ENCODE peak calls at places on chromosomes 13 and 19, in eight cellular contexts. G is fibroblast of the aortic adventitia; R is T-cell; D is neural progenitor cell; M is GM12864; T is stimulated activated CD4-positive, alpha-beta T cell treated with anti-CD3 and anti-CD28 coated beads, Interleukin-4, amount 100 ng/mL, for 4 hours; H is endodermal cell; V is dermis blood vessel endothelial cell. J is an unnamed sample.

GRCh38 chr13:97834255-97834654 is 119.2 kb upstream of the IPO5 start:
- DNase-seq in V (no peak), D (no peak), T (no peak), R (no peak), G (no peak), H (no peak), M (no peak), J (no peak)

GRCh38 chr13:113623491-113624234 is 34.3 kb downstream of the ATP4B start:
- DNase-seq in D (no peak), T (no peak), M (no peak), V (no peak), H (no peak), G (no peak), R (no peak), J (no peak)

GRCh38 chr13:66992683-66993082 is 237.5 kb downstream of the PCDH9 start:
- DNase-seq in M (no peak), H (no peak), D (no peak), T (no peak), V (no peak), R (no peak), G (peak), J (no peak)

GRCh38 chr13:111122056-111122455 is 6.9 kb downstream of the ARHGEF7 start:
- DNase-seq in M (no peak), T (no peak), G (no peak), H (no peak), D (peak), R (no peak), V (no peak), J (no peak)

GRCh38 chr19:3932931-3933810 is at the start of gene NMRK2:
- DNase-seq in V (no peak), G (no peak), T (no peak), D (peak), H (peak), R (no peak), M (no peak), J (no peak)

GRCh38 chr19:29587518-29587986 is 18.5 kb upstream of the POP4 start:
- DNase-seq in R (peak), M (peak), D (no peak), T (peak), G (no peak), V (no peak), H (no peak), J (no peak)

GRCh38 chr19:47609885-47610545 is 1.1 kb downstream of the BICRA start:
- DNase-seq in D (peak), T (peak), G (no peak), R (peak), H (peak), V (peak), M (no peak), J (peak)

GRCh38 chr19:36112678-36113077 is 1.7 kb downstream of the OVOL3 start:
- DNase-seq in D (no peak), H (no peak), T (no peak), R (no peak), M (no peak), G (no peak), V (no peak), J (no peak)

GRCh38 chr19:6026390-6026897 is 48.5 kb upstream of the RANBP3 start:
- DNase-seq in R (no peak), G (no peak), M (no peak), V (no peak), D (no peak), H (peak), T (no peak), J (no peak)

GRCh38 chr13:34655554-34655953 is 286.5 kb upstream of the NBEA start:
- DNase-seq in H (no peak), R (no peak), D (no peak), M (no peak), G (no peak), V (no peak), T (no peak), J (no peak)

GRCh38 chr19:29042450-29042849 is 170.5 kb downstream of the UQCRFS1 start:
- DNase-seq in M (no peak), D (no peak), H (no peak), G (no peak), T (no peak), R (no peak), V (no peak), J (no peak)

GRCh38 chr19:2168619-2169424 is 5.1 kb downstream of the DOT1L start:
- DNase-seq in D (peak), R (peak), V (peak), M (peak), T (peak), H (peak), G (peak), J (peak)

GRCh38 chr19:7658219-7658686 is 10.6 kb upstream of the RETN start:
- DNase-seq in R (peak), T (peak), M (peak), V (no peak), D (peak), G (no peak), H (no peak), J (peak)

GRCh38 chr19:13597625-13598024 is 91.3 kb upstream of the CACNA1A start:
- DNase-seq in T (peak), D (peak), V (peak), G (peak), M (peak), R (peak), H (peak), J (peak)

GRCh38 chr13:40665061-40665753 is 1.2 kb downstream of the FOXO1 start:
- DNase-seq in R (no peak), D (peak), H (peak), M (no peak), T (peak), V (no peak), G (no peak), J (peak)

GRCh38 chr13:107374038-107374437 is 806.1 kb upstream of the ARGLU1 start:
- DNase-seq in M (no peak), D (no peak), H (no peak), T (no peak), R (no peak), V (no peak), G (no peak), J (no peak)

GRCh38 chr19:12750851-12751250 is 740 bp upstream of the BEST2 start:
- DNase-seq in R (no peak), V (no peak), M (no peak), H (no peak), D (no peak), G (no peak), T (no peak), J (no peak)

GRCh38 chr19:1284293-1284978 is 1.2 kb upstream of the EFNA2 start:
- DNase-seq in H (no peak), D (no peak), T (no peak), V (no peak), G (no peak), R (no peak), M (no peak), J (no peak)

J was measured in naive B cell.